ENCODE peak calls at places on chromosomes 11 and 22, in four cellular contexts. X is fibroblast of the conjunctiva; G is natural killer cell treated with Interleukin-12 subunit alpha and Interleukin-12 subunit beta and Interleukin-15 and Interleukin-18, amount 100 ng/mL, for 72 hours; R is EL. L is an unnamed sample.

GRCh38 chr11:72710278-72710677 is 36.1 kb upstream of the PDE2A start:
- DNase-seq in R (no peak), G (no peak), X (no peak), L (no peak)

GRCh38 chr22:26438006-26438405 is 8.9 kb downstream of the ASPHD2 start:
- DNase-seq in G (no peak), R (no peak), X (no peak), L (no peak)

GRCh38 chr11:44949160-44950035 is 1.3 kb downstream of the TP53I11 start:
- DNase-seq in X (peak), R (peak), G (no peak), L (no peak)

GRCh38 chr11:131601586-131601985 is 231.2 kb downstream of the NTM start:
- DNase-seq in X (no peak), R (no peak), G (no peak), L (no peak)

GRCh38 chr11:110712643-110713468 is 619 bp upstream of the ARHGAP20 start:
- DNase-seq in R (peak), G (no peak), X (no peak), L (peak)

GRCh38 chr22:37782340-37783168 is 25.2 kb upstream of the GCAT start:
- DNase-seq in G (no peak), R (peak), X (no peak), L (peak)

GRCh38 chr11:3942956-3943497 is 87.6 kb downstream of the STIM1 start:
- DNase-seq in G (no peak), X (no peak), R (no peak), L (no peak)

GRCh38 chr11:86632499-86633269 is 39.7 kb downstream of the ME3 start:
- DNase-seq in G (peak), X (peak), R (peak), L (peak)

GRCh38 chr11:102111011-102111786 is 952 bp downstream of the YAP1 start:
- DNase-seq in R (peak), G (no peak), X (peak), L (peak)

GRCh38 chr11:111561801-111562325 is 21.3 kb downstream of the LAYN start:
- DNase-seq in G (no peak), R (peak), X (peak), L (peak)

L was measured in astrocyte.